ENCODE peak calls at places on chromosomes 7 and 10, in nine cellular contexts. M, H, L, Q, V, A, X, B and F are unnamed samples.
A peak's percentile ranks its signal among the peaks of the same experiment; 100 is the strongest.

GRCh38 chr10:87060280-87060928 is 34.2 kb downstream of the GLUD1 start:
- DNase-seq in H (no peak), B (no peak), X (no peak), V (no peak), L (no peak), M (no peak), A (no peak), Q (no peak), F (no peak)

GRCh38 chr7:5065107-5065407 is 19.4 kb downstream of the RBAK start:
- DNase-seq in V (no peak), X (no peak), M (no peak), B (no peak), A (no peak), L (no peak), Q (no peak), H (no peak), F (no peak)

GRCh38 chr10:95445837-95446347 is 115.3 kb downstream of the SORBS1 start:
- DNase-seq in H (peak; percentile 80), B (peak; percentile 76), L (peak; percentile 53), M (peak; percentile 71), Q (peak; percentile 80), X (peak; percentile 24), V (peak; percentile 18), A (peak; percentile 85), F (no peak)

GRCh38 chr7:16708496-16708895 is 45.1 kb upstream of the TSPAN13 start:
- DNase-seq in B (no peak), L (no peak), V (no peak), H (peak; percentile 40), M (no peak), X (no peak), Q (no peak), A (no peak), F (no peak)

GRCh38 chr10:79335094-79335469 is 12.2 kb upstream of the PPIF start:
- DNase-seq in A (no peak), H (no peak), X (no peak), L (no peak), M (no peak), V (no peak), B (no peak), Q (no peak), F (no peak)

GRCh38 chr7:636396-636795 is 90.1 kb upstream of the DNAAF5 start:
- DNase-seq in H (no peak), M (no peak), V (no peak), X (no peak), B (no peak), Q (no peak), A (no peak), L (peak; percentile 42), F (no peak)

GRCh38 chr7:116998567-116998966 is 45.3 kb downstream of the ST7 start:
- DNase-seq in A (no peak), L (no peak), B (no peak), Q (no peak), H (no peak), X (no peak), V (no peak), M (no peak), F (no peak)

GRCh38 chr7:24851791-24852190 is 94.5 kb upstream of the GSDME start:
- DNase-seq in H (no peak), Q (no peak), V (no peak), L (no peak), X (no peak), B (no peak), M (no peak), A (peak; percentile 58), F (no peak)

GRCh38 chr7:41885078-41885477 is 182.2 kb upstream of the INHBA start:
- DNase-seq in B (no peak), V (no peak), Q (no peak), L (no peak), A (peak; percentile 67), M (no peak), H (peak; percentile 83), X (no peak), F (no peak)

GRCh38 chr10:97127960-97128850 is 57.6 kb downstream of the SLIT1 start:
- DNase-seq in V (no peak), A (no peak), H (no peak), Q (no peak), M (no peak), L (no peak), X (no peak), B (no peak), F (no peak)

GRCh38 chr10:131766096-131766495 is 134.7 kb upstream of the PPP2R2D start:
- DNase-seq in L (no peak), A (no peak), Q (no peak), M (no peak), X (no peak), H (no peak), B (no peak), V (no peak), F (no peak)

GRCh38 chr7:130909881-130910672 is 176.1 kb upstream of the KLF14 start:
- DNase-seq in B (no peak), H (peak; percentile 78), X (no peak), L (no peak), A (peak; percentile 83), M (no peak), Q (no peak), V (no peak), F (no peak)

GRCh38 chr10:66941491-66941890 is 15.7 kb downstream of the LRRTM3 start:
- DNase-seq in X (no peak), M (no peak), L (no peak), V (no peak), A (no peak), H (no peak), B (no peak), Q (no peak), F (no peak)

GRCh38 chr10:122477436-122477835 is 16.1 kb downstream of the HTRA1 start:
- DNase-seq in B (no peak), A (no peak), Q (no peak), H (no peak), V (no peak), M (no peak), X (no peak), L (no peak), F (no peak)

GRCh38 chr10:62264702-62265436 is 3.8 kb downstream of the RTKN2 start:
- DNase-seq in V (peak; percentile 76), B (no peak), M (no peak), Q (peak; percentile 27), H (peak; percentile 87), X (no peak), A (peak; percentile 90), L (peak; percentile 11), F (no peak)
- TF ChIP-seq CTCF in V (peak; percentile 62), B (peak; percentile 51), M (peak; percentile 38), Q (peak; percentile 34), H (peak; percentile 69), X (peak; percentile 63), A (peak; percentile 49), L (peak; percentile 77), F (peak; percentile 75)

GRCh38 chr10:81081887-81082620 is 544.4 kb downstream of the SH2D4B start:
- DNase-seq in X (no peak), M (no peak), A (peak; percentile 3), B (no peak), Q (no peak), H (no peak), V (no peak), L (no peak), F (no peak)
- TF ChIP-seq CTCF in X (no peak), M (no peak), A (peak; percentile 16), B (no peak), Q (no peak), H (no peak), V (no peak), L (no peak), F (no peak)

GRCh38 chr10:14545827-14546226 is 215.1 kb upstream of the FRMD4A start:
- DNase-seq in A (peak; percentile 73), H (peak; percentile 72), M (no peak), V (no peak), X (no peak), L (no peak), B (no peak), Q (no peak), F (no peak)

GRCh38 chr10:14548474-14548873 is 217.8 kb upstream of the FRMD4A start:
- DNase-seq in X (no peak), A (no peak), L (no peak), M (no peak), H (no peak), V (no peak), B (no peak), Q (no peak), F (no peak)

GRCh38 chr10:14548970-14549369 is 218.2 kb upstream of the FRMD4A start:
- DNase-seq in A (no peak), V (no peak), H (no peak), X (no peak), L (no peak), Q (no peak), B (no peak), M (no peak), F (no peak)

GRCh38 chr10:14549496-14549895 is 218.8 kb upstream of the FRMD4A start:
- DNase-seq in H (no peak), V (no peak), A (no peak), B (no peak), Q (no peak), M (no peak), X (no peak), L (no peak), F (no peak)

DNA sequence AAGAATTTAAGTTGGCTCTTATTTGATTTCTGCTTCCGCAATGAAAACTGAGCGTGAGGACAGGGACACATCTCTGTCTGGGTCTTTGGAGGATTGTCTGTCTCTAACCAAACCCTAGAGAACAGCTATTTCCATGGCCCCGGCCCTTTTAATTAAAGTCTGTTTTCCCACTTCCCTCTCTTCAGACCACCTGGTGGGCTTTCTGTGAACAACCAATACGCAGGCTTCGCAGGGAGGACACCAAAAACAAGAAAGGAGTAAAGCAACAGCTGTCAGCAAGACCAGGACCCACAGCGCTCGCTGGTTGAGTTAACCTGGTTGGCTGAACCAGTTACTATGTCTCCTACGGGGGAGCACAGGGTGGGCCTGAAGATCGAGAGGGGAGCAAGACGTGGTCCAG is 217.1 kb upstream of the FRMD4A start:
- DNase-seq in L (peak; percentile 44), V (no peak), X (no peak), H (no peak), A (no peak), B (no peak), Q (no peak), M (no peak), F (no peak)
- TF ChIP-seq CTCF in L (peak; percentile 53), V (peak; percentile 16), X (no peak), H (peak; percentile 19), A (no peak), B (no peak), Q (no peak), M (no peak), F (peak; percentile 45)

GRCh38 chr7:151856516-151856915 is 20.4 kb downstream of the PRKAG2 start:
- DNase-seq in V (no peak), Q (no peak), X (no peak), A (no peak), M (peak; percentile 28), B (no peak), L (no peak), H (no peak), F (no peak)

GRCh38 chr7:151853896-151854807 is 22.8 kb downstream of the PRKAG2 start:
- DNase-seq in H (no peak), A (no peak), X (peak; percentile 56), B (no peak), V (no peak), M (peak; percentile 83), L (no peak), Q (peak; percentile 80), F (no peak)

GRCh38 chr7:151857866-151858440 is 19.0 kb downstream of the PRKAG2 start:
- DNase-seq in Q (no peak), M (peak; percentile 27), X (no peak), L (no peak), H (no peak), A (no peak), B (no peak), V (no peak), F (no peak)

GRCh38 chr7:151857412-151857811 is 19.5 kb downstream of the PRKAG2 start:
- DNase-seq in M (peak; percentile 41), A (no peak), Q (no peak), X (peak; percentile 9), H (no peak), V (no peak), B (no peak), L (no peak), F (no peak)

GRCh38 chr7:151856098-151856497 is 20.8 kb downstream of the PRKAG2 start:
- DNase-seq in V (no peak), M (peak; percentile 34), L (no peak), Q (no peak), H (no peak), B (no peak), A (no peak), X (no peak), F (no peak)
- TF ChIP-seq CTCF in V (no peak), M (no peak), L (peak; percentile 24), Q (no peak), H (no peak), B (no peak), A (peak; percentile 32), X (no peak), F (no peak)